ENCODE peak calls at places on chromosomes 1 and 21, in seven cellular contexts. R, B, V, D, Y, U and E are unnamed samples.
A peak's percentile ranks its signal among the peaks of the same experiment; 100 is the strongest.

GRCh38 chr1:226719596-226720386 is 19.3 kb downstream of the ITPKB start:
- DNase-seq in R (no peak), B (no peak), V (no peak), D (no peak), Y (no peak), U (no peak), E (no peak)

GRCh38 chr1:30888391-30888790 is 20.2 kb downstream of the SDC3 start:
- DNase-seq in R (peak; percentile 71), B (peak; percentile 98), V (peak; percentile 91), D (peak; percentile 66), Y (no peak), U (peak; percentile 56), E (peak; percentile 85)

GRCh38 chr1:53715478-53715877 is 23.5 kb downstream of the GLIS1 start:
- DNase-seq in R (no peak), B (no peak), V (no peak), D (peak; percentile 32), Y (no peak), U (no peak), E (no peak)

GRCh38 chr1:118145736-118146135 is 39.3 kb downstream of the SPAG17 start:
- DNase-seq in R (no peak), B (no peak), V (no peak), D (no peak), Y (no peak), U (no peak), E (no peak)

GRCh38 chr21:43287974-43288755 is 119.4 kb downstream of the CRYAA start:
- DNase-seq in R (no peak), B (no peak), V (no peak), D (peak; percentile 7), Y (no peak), U (no peak), E (no peak)

GRCh38 chr1:84406209-84406917 is 8.1 kb downstream of the DNASE2B start:
- DNase-seq in R (no peak), B (peak; percentile 55), V (no peak), D (peak; percentile 68), Y (no peak), U (no peak), E (peak; percentile 20)

GRCh38 chr1:237038211-237038610 is 3.8 kb upstream of the RYR2 start:
- DNase-seq in R (no peak), B (no peak), V (no peak), D (no peak), Y (no peak), U (no peak), E (no peak)

GRCh38 chr1:44608141-44608540 is 66.1 kb downstream of the TMEM53 start:
- DNase-seq in R (no peak), B (no peak), V (no peak), D (no peak), Y (no peak), U (no peak), E (no peak)

GRCh38 chr1:195897072-195897471 is 711.2 kb downstream of the KCNT2 start:
- DNase-seq in R (no peak), B (no peak), V (no peak), D (no peak), Y (no peak), U (no peak), E (no peak)

GRCh38 chr1:94821636-94822305 is 1.6 kb downstream of the SLC44A3 start:
- DNase-seq in R (no peak), B (no peak), V (no peak), D (no peak), Y (no peak), U (no peak), E (no peak)
- H3K4me3 ChIP-seq in R (no peak overlapping the region), B (no peak overlapping the region), V (no peak overlapping the region), D (no peak overlapping the region), Y (no peak overlapping the region), U (no peak overlapping the region), E (no peak overlapping the region)

GRCh38 chr1:23634518-23634839 is 57.1 kb upstream of the RPL11 start:
- DNase-seq in R (no peak), B (no peak), V (no peak), D (no peak), Y (no peak), U (no peak), E (no peak)
- H3K4me3 ChIP-seq in R (peak overlapping the region; percentile 61), B (no peak overlapping the region), V (no peak overlapping the region), D (no peak overlapping the region), Y (no peak overlapping the region), U (no peak overlapping the region), E (no peak overlapping the region)

DNA sequence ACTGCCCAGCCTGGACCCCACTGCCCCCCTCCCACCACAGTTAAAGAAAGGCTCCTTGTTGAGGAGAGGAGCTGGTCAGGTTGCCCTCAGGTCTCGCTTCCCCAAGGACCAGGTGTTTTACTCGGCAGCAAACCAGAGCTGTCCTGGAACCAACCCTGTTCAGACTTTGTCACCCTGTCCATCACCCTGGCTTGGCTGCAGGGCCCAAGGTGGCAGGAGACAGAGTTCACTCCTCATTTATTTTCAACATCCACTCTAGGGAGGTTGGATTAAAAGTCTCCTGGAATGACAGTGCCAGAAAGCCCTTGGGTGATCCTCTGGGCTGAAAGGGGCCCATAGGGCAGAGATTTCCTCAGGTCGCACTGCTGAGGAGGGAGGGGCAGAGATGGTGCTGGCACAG is 101.7 kb downstream of the TRABD2B start:
- DNase-seq in R (no peak), B (no peak), V (no peak), D (no peak), Y (no peak), U (no peak), E (no peak)
- H3K4me3 ChIP-seq in R (no peak overlapping the region), B (no peak overlapping the region), V (no peak overlapping the region), D (no peak overlapping the region), Y (no peak overlapping the region), U (no peak overlapping the region), E (no peak overlapping the region)

GRCh38 chr21:41361786-41362604 is at the start of gene MX2:
- DNase-seq in R (peak; percentile 77), B (peak; percentile 88), V (peak; percentile 82), D (peak; percentile 40), Y (no peak), U (no peak), E (peak; percentile 72)
- H3K4me3 ChIP-seq in R (peak within 1 kb of the TSS; percentile 63), B (peak within 1 kb of the TSS; percentile 11), V (no peak within 1 kb of the TSS), D (no peak within 1 kb of the TSS), Y (no peak within 1 kb of the TSS), U (peak within 1 kb of the TSS; percentile 52), E (peak within 1 kb of the TSS; percentile 67)